ENCODE peak calls at places on chromosomes 13 and 19, in four cellular contexts. G is psoas muscle, T is left lung, C is SK-N-SH. E is an unnamed sample.

GRCh38 chr13:96018135-96018534 is 35.1 kb downstream of the UGGT2 start:
- DNase-seq in T (no peak), C (no peak), G (no peak), E (no peak)

GRCh38 chr13:98478134-98479129 is 98.5 kb downstream of the STK24 start:
- DNase-seq in C (peak; percentile 56), G (no peak), T (no peak), E (no peak)

GRCh38 chr19:18069383-18069782 is 17.4 kb downstream of the IL12RB1 start:
- DNase-seq in C (peak; percentile 4), G (no peak), T (no peak), E (no peak)

GRCh38 chr13:106657104-106657503 is 89.2 kb upstream of the ARGLU1 start:
- DNase-seq in C (peak; percentile 16), G (no peak), T (no peak), E (no peak)

GRCh38 chr19:49565261-49565660 is 15.1 kb downstream of the NOSIP start:
- DNase-seq in T (no peak), G (no peak), C (no peak), E (no peak)

GRCh38 chr13:31227870-31228269 is 28.1 kb downstream of the B3GLCT start:
- DNase-seq in G (no peak), C (no peak), T (no peak), E (no peak)

GRCh38 chr13:41678842-41679241 is 221.5 kb downstream of the RGCC start:
- DNase-seq in T (no peak), C (no peak), G (no peak), E (no peak)

GRCh38 chr13:76385606-76386005 is 500.6 kb downstream of the KCTD12 start:
- DNase-seq in C (no peak), G (no peak), T (no peak), E (no peak)

GRCh38 chr13:30352121-30352520 is 44.8 kb upstream of the KATNAL1 start:
- DNase-seq in T (no peak), C (no peak), G (no peak), E (no peak)

GRCh38 chr19:34838753-34839431 is 65.9 kb upstream of the ZNF599 start:
- DNase-seq in C (no peak), T (no peak), G (peak; percentile 18), E (no peak)

GRCh38 chr19:41325947-41326706 is 16.2 kb downstream of the CCDC97 start:
- DNase-seq in T (no peak), G (no peak), C (peak; percentile 81), E (no peak)

GRCh38 chr13:100738176-100738855 is 63.7 kb upstream of the TMTC4 start:
- DNase-seq in C (no peak), G (no peak), T (no peak), E (no peak)

GRCh38 chr13:114111577-114111976 is 20.8 kb downstream of the RASA3 start:
- DNase-seq in T (peak; percentile 8), G (peak; percentile 16), C (no peak), E (no peak)
- H3K27ac ChIP-seq in T (no peak overlapping the region), G (peak overlapping the region; percentile 90), C (no peak overlapping the region), E (no peak overlapping the region)

GRCh38 chr19:48287748-48288147 is 17.9 kb downstream of the ZNF114 start:
- DNase-seq in C (no peak), T (no peak), G (no peak), E (no peak)

GRCh38 chr19:48292798-48293197 is 22.9 kb downstream of the ZNF114 start:
- DNase-seq in G (peak; percentile 47), T (no peak), C (no peak), E (no peak)

GRCh38 chr19:48290923-48291700 is 21.2 kb downstream of the ZNF114 start:
- DNase-seq in C (peak; percentile 86), G (peak; percentile 87), T (peak; percentile 79), E (peak; percentile 82)

GRCh38 chr19:48295458-48295857 is 25.6 kb downstream of the ZNF114 start:
- DNase-seq in C (no peak), T (no peak), G (no peak), E (no peak)

DNA sequence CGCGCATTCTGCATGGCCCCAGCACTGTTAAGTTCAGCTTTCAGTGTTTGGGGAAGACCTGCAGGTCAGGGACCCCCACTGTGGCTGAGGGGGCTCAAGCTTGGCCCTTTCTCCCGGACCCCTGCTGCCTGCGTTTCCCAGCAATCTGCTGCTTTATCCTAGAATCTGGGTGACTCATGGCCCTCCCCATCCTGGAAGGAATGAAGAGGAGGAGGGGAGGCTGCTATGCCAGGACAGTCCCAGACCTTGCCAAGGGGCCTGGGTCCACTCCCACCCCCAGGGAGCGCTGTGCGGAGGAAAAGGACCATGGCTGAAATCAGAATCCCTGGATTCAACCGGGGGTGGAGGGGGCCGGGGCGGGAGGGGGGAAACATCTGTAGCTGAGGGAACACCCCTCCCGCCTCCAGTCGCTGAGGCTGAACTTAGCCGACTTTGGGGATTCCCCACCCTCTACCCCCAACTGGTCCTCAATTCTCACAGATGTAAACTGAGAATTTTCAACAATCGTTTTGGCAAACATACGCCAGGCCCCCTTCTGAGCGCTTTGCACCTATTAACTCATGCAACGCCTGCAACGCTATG is 20.6 kb downstream of the ZNF114 start:
- DNase-seq in G (no peak), C (peak; percentile 58), T (no peak), E (no peak)
- TF ChIP-seq CTCF in G (no peak), C (no peak), T (no peak), E (no peak)

DNA sequence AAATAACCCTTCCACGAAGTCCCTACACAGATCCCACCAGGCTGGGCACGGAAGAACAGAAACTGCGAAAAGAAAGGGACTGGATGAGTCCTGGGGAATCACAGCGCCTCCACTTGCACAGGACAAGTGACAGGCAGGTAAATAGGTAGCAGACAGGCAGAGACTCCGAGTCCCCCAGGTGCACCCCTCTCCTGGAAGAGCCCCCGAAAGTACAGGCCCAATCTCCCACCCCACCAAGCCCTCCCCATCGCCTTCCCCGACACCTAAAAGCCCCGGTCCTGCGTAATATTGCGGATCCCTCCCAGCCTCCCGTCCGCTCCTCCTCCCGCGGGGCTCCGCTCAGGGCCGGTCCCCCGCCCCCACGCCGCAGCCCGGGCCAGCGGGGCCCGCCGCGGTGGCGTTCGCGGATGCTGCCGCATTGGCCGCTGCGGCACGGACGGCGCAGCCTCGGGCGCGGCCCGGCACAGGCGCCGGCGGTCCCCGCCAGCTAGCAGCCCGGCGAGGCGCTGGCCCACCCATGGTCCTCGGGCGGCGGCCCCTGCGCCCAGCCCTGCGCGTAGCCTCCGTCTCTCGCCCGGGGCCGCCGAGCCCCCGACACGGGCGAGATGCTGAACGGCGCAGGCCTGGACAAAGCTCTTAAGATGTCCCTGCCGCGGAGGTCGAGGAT is at the start of gene ATP8A2:
- DNase-seq in C (peak; percentile 82), G (no peak), T (no peak), E (no peak)
- H3K4me3 ChIP-seq in C (peak within 1 kb of the TSS; percentile 29), G (peak within 1 kb of the TSS; percentile 38), T (no peak within 1 kb of the TSS), E (peak within 1 kb of the TSS; percentile 56)

GRCh38 chr19:903266-903797 is 9.7 kb downstream of the R3HDM4 start:
- DNase-seq in T (no peak), G (no peak), C (peak; percentile 62), E (no peak)

GRCh38 chr19:911197-912033 is 1.6 kb downstream of the R3HDM4 start:
- DNase-seq in T (no peak), G (no peak), C (peak; percentile 59), E (no peak)

GRCh38 chr19:906480-906879 is 6.5 kb downstream of the R3HDM4 start:
- DNase-seq in T (no peak), G (no peak), C (no peak), E (no peak)

GRCh38 chr19:904545-904944 is 8.5 kb downstream of the R3HDM4 start:
- DNase-seq in C (no peak), T (no peak), G (no peak), E (no peak)

DNA sequence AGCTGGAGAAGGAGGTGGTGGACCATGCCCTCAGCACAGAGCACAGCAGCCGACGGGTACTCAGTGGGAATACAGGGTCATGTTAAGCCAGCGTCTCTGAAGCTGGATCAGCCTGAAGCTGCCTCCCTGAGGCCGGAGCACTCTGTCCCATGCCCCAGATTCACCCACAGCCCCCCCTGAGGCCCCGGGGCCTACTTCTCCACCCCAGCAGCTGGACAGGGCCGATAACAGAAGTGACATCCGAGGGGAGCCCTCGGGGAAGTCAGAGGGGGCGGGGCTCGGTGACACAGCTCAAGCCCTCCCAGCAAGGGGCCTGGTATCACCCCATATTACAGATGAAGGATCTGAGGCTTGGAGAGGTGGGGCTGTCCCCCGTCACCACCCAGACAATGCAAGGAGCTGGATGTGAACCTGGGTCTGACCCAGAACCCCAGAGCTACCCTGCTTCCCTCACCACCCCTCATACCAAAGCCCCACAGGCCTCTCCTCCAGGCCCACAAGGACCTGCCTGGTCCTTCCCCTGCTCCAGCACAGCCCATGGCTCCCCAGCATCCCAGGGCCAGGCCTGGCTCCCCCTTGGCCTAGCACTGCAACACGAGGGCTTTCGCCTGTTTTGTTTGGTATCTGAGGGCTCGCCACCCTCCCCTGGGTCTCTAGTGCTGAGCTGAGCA is 5.7 kb downstream of the R3HDM4 start:
- DNase-seq in G (peak; percentile 23), T (no peak), C (no peak), E (no peak)
- H3K27ac ChIP-seq in G (no peak overlapping the region), T (no peak overlapping the region), C (no peak overlapping the region), E (no peak overlapping the region)

DNA sequence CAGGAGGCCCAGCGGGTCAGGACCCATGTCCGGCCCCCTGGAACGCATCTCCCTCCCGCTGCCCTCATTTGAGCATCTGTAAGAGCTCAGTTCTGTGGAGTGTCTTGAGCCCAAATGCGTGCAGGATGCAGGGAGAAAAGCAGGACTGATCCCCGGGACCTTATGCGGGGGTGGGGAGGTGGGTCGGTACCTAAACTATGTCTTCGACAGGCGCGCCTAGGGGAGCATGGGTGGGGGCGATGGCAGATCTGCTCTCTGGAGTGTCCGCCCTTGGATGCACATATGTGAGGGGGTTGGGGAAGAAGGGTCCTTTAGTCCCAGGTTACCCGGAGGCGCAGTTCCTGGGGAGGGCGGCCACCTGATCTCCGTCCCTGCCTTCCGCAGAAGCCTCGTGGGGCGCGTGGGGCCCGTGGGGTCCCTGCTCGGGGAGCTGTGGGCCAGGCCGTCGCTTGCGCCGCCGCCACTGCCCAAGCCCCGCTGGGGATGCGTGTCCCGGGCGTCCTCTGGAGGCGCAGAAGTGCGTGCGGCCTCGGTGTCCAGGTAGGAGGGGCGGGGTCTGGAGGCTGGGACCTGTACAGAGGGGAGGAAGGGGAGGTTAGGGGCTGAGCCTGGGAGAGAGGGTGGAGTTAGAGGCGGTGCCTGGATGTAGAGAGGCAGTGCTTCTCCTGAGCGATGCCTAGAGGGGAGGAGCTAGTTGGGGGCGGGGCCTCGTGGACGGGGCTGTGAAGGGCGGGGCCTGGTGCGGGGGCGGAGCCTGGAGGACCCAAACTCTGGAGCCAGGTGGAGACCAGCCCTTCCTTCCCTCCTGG is 2.8 kb downstream of the CILP2 start:
- DNase-seq in T (no peak), G (no peak), C (peak; percentile 97), E (no peak)
- TF ChIP-seq CTCF in T (no peak), G (no peak), C (no peak), E (no peak)

DNA sequence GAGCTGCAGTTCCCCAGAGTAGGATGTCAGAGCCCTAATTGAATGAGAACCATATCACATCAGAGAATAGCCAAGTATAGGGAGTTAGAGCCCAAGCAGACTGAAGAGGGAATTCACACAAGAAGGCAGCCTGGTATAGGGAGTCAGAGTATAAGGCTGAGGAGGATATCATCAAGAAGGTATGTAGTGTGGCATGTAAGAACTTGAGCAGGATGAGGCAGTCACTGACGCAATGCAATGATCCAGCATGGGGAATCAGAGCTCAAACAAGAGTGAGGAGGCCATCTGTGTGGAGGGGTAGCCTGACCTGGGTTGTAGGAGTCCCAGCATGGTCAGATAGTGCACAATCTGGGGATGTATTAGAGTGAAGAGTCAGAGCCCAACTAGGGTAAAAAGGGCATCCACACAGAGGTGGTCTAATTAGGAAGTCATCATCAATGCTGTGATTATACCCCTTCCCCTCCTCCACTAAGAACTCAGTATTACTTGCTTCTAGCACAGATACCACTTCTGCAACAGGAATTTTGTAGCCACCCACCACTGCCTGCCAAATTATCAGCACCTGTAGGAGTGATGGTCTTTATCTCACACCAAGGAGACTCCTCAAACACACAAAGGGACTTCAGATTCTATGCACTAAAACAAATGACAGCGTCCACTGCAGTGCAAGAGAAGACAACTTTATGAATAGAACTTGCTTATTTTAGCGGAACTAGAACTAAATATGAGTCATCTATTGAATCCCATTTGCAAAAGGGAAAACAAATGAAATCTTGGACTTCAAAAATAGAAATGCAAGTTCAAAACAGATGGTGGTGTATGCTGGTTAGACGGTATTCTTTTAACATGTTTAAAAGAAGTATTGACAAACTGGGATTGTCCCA is 107.2 kb downstream of the FNDC3A start:
- DNase-seq in G (no peak), C (no peak), T (no peak), E (no peak)
- H3K4me3 ChIP-seq in G (no peak overlapping the region), C (no peak overlapping the region), T (no peak overlapping the region), E (no peak overlapping the region)

E was measured in left ventricle myocardium inferior.